ENCODE peak calls at places on chromosomes 5 and 9, in six cellular contexts. One of them, this sample, is unnamed.

GRCh38 chr5:51373880-51374523 is 9.2 kb upstream of the ISL1 start:
- DNase-seq in IMR-90: no peak
- DNase-seq in H9: no peak
- DNase-seq in neuronal stem cell: no peak
- DNase-seq in mesendoderm: no peak
- DNase-seq in mesenchymal stem cell: no peak
- DNase-seq in this sample: no peak

GRCh38 chr9:14383296-14383695 is 69.4 kb upstream of the NFIB start:
- DNase-seq in IMR-90: no peak
- DNase-seq in H9: no peak
- DNase-seq in neuronal stem cell: no peak
- DNase-seq in mesendoderm: no peak
- DNase-seq in mesenchymal stem cell: peak; percentile 30
- DNase-seq in this sample: no peak

GRCh38 chr5:159034083-159034824 is 65.5 kb downstream of the EBF1 start:
- DNase-seq in IMR-90: no peak
- DNase-seq in H9: no peak
- DNase-seq in neuronal stem cell: no peak
- DNase-seq in mesendoderm: peak; percentile 5
- DNase-seq in mesenchymal stem cell: peak; percentile 66
- DNase-seq in this sample: no peak

GRCh38 chr5:172800088-172800551 is 29.1 kb upstream of the DUSP1 start:
- DNase-seq in IMR-90: peak; percentile 98
- DNase-seq in H9: no peak
- DNase-seq in neuronal stem cell: no peak
- DNase-seq in mesendoderm: no peak
- DNase-seq in mesenchymal stem cell: peak; percentile 99
- DNase-seq in this sample: no peak

GRCh38 chr5:168159425-168159824 is 132.0 kb upstream of the WWC1 start:
- DNase-seq in IMR-90: no peak
- DNase-seq in H9: peak; percentile 80
- DNase-seq in neuronal stem cell: no peak
- DNase-seq in mesendoderm: peak; percentile 82
- DNase-seq in mesenchymal stem cell: no peak
- DNase-seq in this sample: no peak

GRCh38 chr5:105030153-105030552 is 1467.6 kb upstream of the NUDT12 start:
- DNase-seq in IMR-90: no peak
- DNase-seq in H9: no peak
- DNase-seq in neuronal stem cell: no peak
- DNase-seq in mesendoderm: no peak
- DNase-seq in mesenchymal stem cell: no peak
- DNase-seq in this sample: no peak

GRCh38 chr9:25716220-25716872 is 38.1 kb upstream of the TUSC1 start:
- DNase-seq in IMR-90: peak; percentile 74
- DNase-seq in H9: peak; percentile 79
- DNase-seq in neuronal stem cell: peak; percentile 37
- DNase-seq in mesendoderm: peak; percentile 94
- DNase-seq in mesenchymal stem cell: peak; percentile 73
- DNase-seq in this sample: peak; percentile 34

GRCh38 chr5:178130576-178131445 is at the start of gene RMND5B:
- DNase-seq in IMR-90: peak; percentile 67
- DNase-seq in H9: peak; percentile 80
- DNase-seq in neuronal stem cell: peak; percentile 84
- DNase-seq in mesendoderm: peak; percentile 87
- DNase-seq in mesenchymal stem cell: peak; percentile 83
- DNase-seq in this sample: peak; percentile 87

GRCh38 chr5:52893105-52893504 is 96.0 kb upstream of the ITGA2 start:
- DNase-seq in IMR-90: peak; percentile 90
- DNase-seq in H9: no peak
- DNase-seq in neuronal stem cell: no peak
- DNase-seq in mesendoderm: no peak
- DNase-seq in mesenchymal stem cell: peak; percentile 48
- DNase-seq in this sample: no peak

GRCh38 chr5:67971223-67971830 is 244.2 kb upstream of the PIK3R1 start:
- DNase-seq in IMR-90: peak; percentile 25
- DNase-seq in H9: no peak
- DNase-seq in neuronal stem cell: no peak
- DNase-seq in mesendoderm: no peak
- DNase-seq in mesenchymal stem cell: peak; percentile 50
- DNase-seq in this sample: no peak

GRCh38 chr5:124649548-124650501 is 96.6 kb downstream of the ZNF608 start:
- DNase-seq in IMR-90: peak; percentile 93
- DNase-seq in H9: no peak
- DNase-seq in neuronal stem cell: no peak
- DNase-seq in mesendoderm: no peak
- DNase-seq in mesenchymal stem cell: peak; percentile 94
- DNase-seq in this sample: no peak

GRCh38 chr9:5499889-5500398 is 10.4 kb upstream of the PDCD1LG2 start:
- DNase-seq in IMR-90: peak; percentile 68
- DNase-seq in H9: no peak
- DNase-seq in neuronal stem cell: no peak
- DNase-seq in mesendoderm: no peak
- DNase-seq in mesenchymal stem cell: peak; percentile 42
- DNase-seq in this sample: no peak

GRCh38 chr5:127011961-127012644 is 18.3 kb downstream of the MARCHF3 start:
- DNase-seq in IMR-90: peak; percentile 20
- DNase-seq in H9: no peak
- DNase-seq in neuronal stem cell: no peak
- DNase-seq in mesendoderm: no peak
- DNase-seq in mesenchymal stem cell: no peak
- DNase-seq in this sample: no peak

GRCh38 chr5:155729684-155730059 is 597.3 kb upstream of the SGCD start:
- DNase-seq in IMR-90: no peak
- DNase-seq in H9: peak; percentile 39
- DNase-seq in neuronal stem cell: peak; percentile 24
- DNase-seq in mesendoderm: peak; percentile 14
- DNase-seq in mesenchymal stem cell: no peak
- DNase-seq in this sample: peak; percentile 60

GRCh38 chr5:53983568-53984465 is 326.6 kb downstream of the ARL15 start:
- DNase-seq in IMR-90: peak; percentile 26
- DNase-seq in H9: no peak
- DNase-seq in neuronal stem cell: no peak
- DNase-seq in mesendoderm: no peak
- DNase-seq in mesenchymal stem cell: no peak
- DNase-seq in this sample: no peak

GRCh38 chr5:40787986-40788385 is 10.2 kb downstream of the PRKAA1 start:
- DNase-seq in IMR-90: no peak
- DNase-seq in H9: no peak
- DNase-seq in neuronal stem cell: no peak
- DNase-seq in mesendoderm: no peak
- DNase-seq in mesenchymal stem cell: no peak
- DNase-seq in this sample: no peak

GRCh38 chr5:171937351-171937750 is 69.1 kb downstream of the FBXW11 start:
- DNase-seq in IMR-90: no peak
- DNase-seq in H9: no peak
- DNase-seq in neuronal stem cell: no peak
- DNase-seq in mesendoderm: no peak
- DNase-seq in mesenchymal stem cell: no peak
- DNase-seq in this sample: no peak

GRCh38 chr5:33975846-33976245 is 8.6 kb downstream of the SLC45A2 start:
- DNase-seq in IMR-90: peak; percentile 35
- DNase-seq in H9: no peak
- DNase-seq in neuronal stem cell: no peak
- DNase-seq in mesendoderm: no peak
- DNase-seq in mesenchymal stem cell: no peak
- DNase-seq in this sample: no peak

GRCh38 chr9:127557466-127557869 is 54.6 kb upstream of the STXBP1 start:
- DNase-seq in IMR-90: no peak
- DNase-seq in H9: no peak
- DNase-seq in neuronal stem cell: no peak
- DNase-seq in mesendoderm: peak; percentile 54
- DNase-seq in mesenchymal stem cell: peak; percentile 71
- DNase-seq in this sample: no peak

GRCh38 chr9:127556871-127557270 is 55.2 kb upstream of the STXBP1 start:
- DNase-seq in IMR-90: no peak
- DNase-seq in H9: no peak
- DNase-seq in neuronal stem cell: no peak
- DNase-seq in mesendoderm: no peak
- DNase-seq in mesenchymal stem cell: no peak
- DNase-seq in this sample: no peak

GRCh38 chr9:127557998-127558546 is 54.0 kb upstream of the STXBP1 start:
- DNase-seq in IMR-90: no peak
- DNase-seq in H9: no peak
- DNase-seq in neuronal stem cell: no peak
- DNase-seq in mesendoderm: no peak
- DNase-seq in mesenchymal stem cell: no peak
- DNase-seq in this sample: no peak

GRCh38 chr9:127559247-127559680 is 52.8 kb upstream of the STXBP1 start:
- DNase-seq in IMR-90: no peak
- DNase-seq in H9: no peak
- DNase-seq in neuronal stem cell: no peak
- DNase-seq in mesendoderm: no peak
- DNase-seq in mesenchymal stem cell: no peak
- DNase-seq in this sample: no peak

GRCh38 chr9:127558581-127559246 is 53.4 kb upstream of the STXBP1 start:
- DNase-seq in IMR-90: no peak
- DNase-seq in H9: no peak
- DNase-seq in neuronal stem cell: no peak
- DNase-seq in mesendoderm: no peak
- DNase-seq in mesenchymal stem cell: peak; percentile 62
- DNase-seq in this sample: no peak
- H3K23ac ChIP-seq in IMR-90: peak overlapping the region; percentile 93
- H3K23ac ChIP-seq in H9: no peak overlapping the region
- H3K23ac ChIP-seq in neuronal stem cell: no peak overlapping the region
- H3K23ac ChIP-seq in mesendoderm: no peak overlapping the region
- H3K23ac ChIP-seq in mesenchymal stem cell: no peak overlapping the region
- H3K23ac ChIP-seq in this sample: no peak overlapping the region

GRCh38 chr5:166532821-166533220 is 1758.6 kb upstream of the WWC1 start:
- DNase-seq in IMR-90: no peak
- DNase-seq in H9: no peak
- DNase-seq in neuronal stem cell: no peak
- DNase-seq in mesendoderm: no peak
- DNase-seq in mesenchymal stem cell: no peak
- DNase-seq in this sample: no peak

GRCh38 chr5:166535641-166536040 is 1755.8 kb upstream of the WWC1 start:
- DNase-seq in IMR-90: no peak
- DNase-seq in H9: no peak
- DNase-seq in neuronal stem cell: no peak
- DNase-seq in mesendoderm: no peak
- DNase-seq in mesenchymal stem cell: no peak
- DNase-seq in this sample: no peak
- H3K23ac ChIP-seq in IMR-90: no peak overlapping the region
- H3K23ac ChIP-seq in H9: no peak overlapping the region
- H3K23ac ChIP-seq in neuronal stem cell: no peak overlapping the region
- H3K23ac ChIP-seq in mesendoderm: no peak overlapping the region
- H3K23ac ChIP-seq in mesenchymal stem cell: no peak overlapping the region
- H3K23ac ChIP-seq in this sample: no peak overlapping the region

GRCh38 chr5:36153727-36154126 is 1.8 kb downstream of the SKP2 start:
- DNase-seq in IMR-90: no peak
- DNase-seq in H9: no peak
- DNase-seq in neuronal stem cell: no peak
- DNase-seq in mesendoderm: no peak
- DNase-seq in mesenchymal stem cell: no peak
- DNase-seq in this sample: no peak

GRCh38 chr5:36156124-36156601 is 4.3 kb downstream of the SKP2 start:
- DNase-seq in IMR-90: peak; percentile 60
- DNase-seq in H9: no peak
- DNase-seq in neuronal stem cell: no peak
- DNase-seq in mesendoderm: peak; percentile 75
- DNase-seq in mesenchymal stem cell: peak; percentile 66
- DNase-seq in this sample: no peak

GRCh38 chr5:36158144-36158543 is 6.2 kb downstream of the SKP2 start:
- DNase-seq in IMR-90: peak; percentile 7
- DNase-seq in H9: no peak
- DNase-seq in neuronal stem cell: no peak
- DNase-seq in mesendoderm: no peak
- DNase-seq in mesenchymal stem cell: peak; percentile 61
- DNase-seq in this sample: no peak

GRCh38 chr5:36155291-36155690 is 3.4 kb downstream of the SKP2 start:
- DNase-seq in IMR-90: no peak
- DNase-seq in H9: no peak
- DNase-seq in neuronal stem cell: no peak
- DNase-seq in mesendoderm: peak; percentile 42
- DNase-seq in mesenchymal stem cell: no peak
- DNase-seq in this sample: no peak

DNA sequence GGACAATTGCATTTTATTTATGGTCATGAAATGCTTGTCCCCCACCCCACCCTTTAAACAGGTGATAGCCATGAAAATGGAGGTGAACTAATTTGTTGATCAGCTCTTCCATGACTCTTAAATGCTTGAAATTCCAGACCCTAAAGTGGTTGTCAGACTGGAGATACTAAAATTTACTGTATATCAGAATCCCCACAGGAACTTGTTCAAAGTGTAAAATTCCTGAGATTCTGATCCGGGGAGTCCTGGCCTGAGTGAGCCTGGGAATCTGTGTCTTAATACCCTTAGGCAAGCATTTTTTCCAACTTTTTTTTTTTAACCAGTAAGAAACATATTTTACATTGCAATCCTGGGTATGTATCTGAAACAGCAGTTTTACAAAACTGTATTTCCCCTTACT is 4.7 kb downstream of the SKP2 start:
- DNase-seq in IMR-90: peak; percentile 69
- DNase-seq in H9: no peak
- DNase-seq in neuronal stem cell: no peak
- DNase-seq in mesendoderm: peak; percentile 97
- DNase-seq in mesenchymal stem cell: peak; percentile 62
- DNase-seq in this sample: no peak
- H3K23ac ChIP-seq in IMR-90: peak overlapping the region; percentile 18
- H3K23ac ChIP-seq in H9: no peak overlapping the region
- H3K23ac ChIP-seq in neuronal stem cell: no peak overlapping the region
- H3K23ac ChIP-seq in mesendoderm: no peak overlapping the region
- H3K23ac ChIP-seq in mesenchymal stem cell: no peak overlapping the region
- H3K23ac ChIP-seq in this sample: no peak overlapping the region

GRCh38 chr5:5687113-5687512 is 264.6 kb downstream of the ICE1 start:
- DNase-seq in IMR-90: no peak
- DNase-seq in H9: no peak
- DNase-seq in neuronal stem cell: no peak
- DNase-seq in mesendoderm: no peak
- DNase-seq in mesenchymal stem cell: no peak
- DNase-seq in this sample: no peak
- H3K23ac ChIP-seq in IMR-90: no peak overlapping the region
- H3K23ac ChIP-seq in H9: no peak overlapping the region
- H3K23ac ChIP-seq in neuronal stem cell: no peak overlapping the region
- H3K23ac ChIP-seq in mesendoderm: no peak overlapping the region
- H3K23ac ChIP-seq in mesenchymal stem cell: no peak overlapping the region
- H3K23ac ChIP-seq in this sample: no peak overlapping the region

GRCh38 chr5:43191740-43192557 is at the start of gene NIM1K:
- DNase-seq in IMR-90: peak; percentile 27
- DNase-seq in H9: peak; percentile 70
- DNase-seq in neuronal stem cell: peak; percentile 65
- DNase-seq in mesendoderm: peak; percentile 46
- DNase-seq in mesenchymal stem cell: peak; percentile 71
- DNase-seq in this sample: peak; percentile 10
- H3K23ac ChIP-seq in IMR-90: peak within 1 kb of the TSS; percentile 27
- H3K23ac ChIP-seq in H9: no peak within 1 kb of the TSS
- H3K23ac ChIP-seq in neuronal stem cell: peak within 1 kb of the TSS; percentile 78
- H3K23ac ChIP-seq in mesendoderm: peak within 1 kb of the TSS; percentile 48
- H3K23ac ChIP-seq in mesenchymal stem cell: no peak within 1 kb of the TSS
- H3K23ac ChIP-seq in this sample: no peak within 1 kb of the TSS